ENCODE peak calls at places on chromosomes 3 and 15, in nine cellular contexts. Y is OCI-LY7, K is PC-3, B is neural progenitor cell, E is GM23248, I is hepatocyte, W is SK-N-SH, L is GM23338, C is HCT116. S is an unnamed sample. For H3K79me2, the result is how much of the 10 kb centered on the place peaks cover.

GRCh38 chr3:61809879-61810278 is 248.5 kb downstream of the PTPRG start:
- DNase-seq in Y (no peak), K (no peak), B (no peak), E (no peak), I (no peak), W (no peak), L (no peak), C (no peak), S (no peak)

GRCh38 chr3:41323455-41323854 is 124.2 kb downstream of the CTNNB1 start:
- DNase-seq in Y (no peak), K (no peak), B (no peak), E (no peak), I (no peak), W (no peak), L (no peak), C (no peak), S (no peak)

GRCh38 chr3:39318311-39318710 is 11.2 kb upstream of the CCR8 start:
- DNase-seq in Y (no peak), K (peak), B (no peak), E (no peak), I (no peak), W (no peak), L (no peak), C (no peak), S (no peak)

GRCh38 chr3:140913728-140914127 is 27.9 kb upstream of the SLC25A36 start:
- DNase-seq in Y (no peak), K (no peak), B (no peak), E (no peak), I (no peak), W (no peak), L (no peak), C (no peak), S (no peak)

GRCh38 chr3:189512039-189512438 is 119.2 kb upstream of the TP63 start:
- DNase-seq in Y (no peak), K (no peak), B (no peak), E (no peak), I (no peak), W (no peak), L (no peak), C (no peak), S (no peak)

GRCh38 chr3:30401971-30402370 is 204.4 kb upstream of the TGFBR2 start:
- DNase-seq in Y (no peak), K (no peak), B (no peak), E (peak), I (no peak), W (peak), L (no peak), C (no peak), S (no peak)

GRCh38 chr15:90801803-90802202 is 66.6 kb upstream of the FURIN start:
- DNase-seq in Y (no peak), K (no peak), B (no peak), E (no peak), I (no peak), W (no peak), L (no peak), C (no peak), S (no peak)

GRCh38 chr3:190325923-190326322 is 3.7 kb upstream of the CLDN1 start:
- DNase-seq in Y (no peak), K (no peak), B (no peak), E (peak), I (no peak), W (no peak), L (peak), C (no peak), S (no peak)

GRCh38 chr15:94075349-94075748 is 156.0 kb upstream of the MCTP2 start:
- DNase-seq in Y (no peak), K (no peak), B (no peak), E (peak), I (peak), W (peak), L (no peak), C (no peak), S (no peak)

GRCh38 chr3:27730774-27731659 is 8.9 kb upstream of the EOMES start:
- DNase-seq in Y (no peak), K (no peak), B (peak), E (peak), I (no peak), W (no peak), L (peak), C (no peak), S (no peak)

GRCh38 chr3:31770822-31771326 is 210.2 kb downstream of the OSBPL10 start:
- DNase-seq in Y (no peak), K (peak), B (no peak), E (peak), I (no peak), W (no peak), L (no peak), C (no peak), S (no peak)

GRCh38 chr15:40098489-40099261 is 10.0 kb downstream of the BMF start:
- DNase-seq in Y (peak), K (peak), B (no peak), E (peak), I (peak), W (peak), L (peak), C (no peak), S (peak)

GRCh38 chr15:71342658-71343057 is 227.4 kb downstream of the THSD4 start:
- DNase-seq in Y (no peak), K (no peak), B (no peak), E (no peak), I (no peak), W (no peak), L (no peak), C (no peak), S (no peak)

GRCh38 chr3:116005404-116005803 is 382.1 kb downstream of the GAP43 start:
- DNase-seq in Y (no peak), K (peak), B (no peak), E (peak), I (peak), W (no peak), L (no peak), C (no peak), S (no peak)

GRCh38 chr15:73628976-73629854 is 4.0 kb downstream of the NPTN start:
- DNase-seq in Y (no peak), K (peak), B (no peak), E (peak), I (no peak), W (peak), L (no peak), C (no peak), S (no peak)

GRCh38 chr3:44981751-44982150 is 5.7 kb downstream of the EXOSC7 start:
- DNase-seq in Y (no peak), K (no peak), B (no peak), E (no peak), I (no peak), W (no peak), L (no peak), C (no peak), S (no peak)

GRCh38 chr3:99365979-99366378 is 272.4 kb upstream of the COL8A1 start:
- DNase-seq in Y (no peak), K (peak), B (no peak), E (no peak), I (no peak), W (no peak), L (no peak), C (no peak), S (no peak)

GRCh38 chr3:39718674-39719595 is 90.5 kb upstream of the MYRIP start:
- DNase-seq in Y (no peak), K (no peak), B (no peak), E (peak), I (no peak), W (no peak), L (no peak), C (no peak), S (no peak)

GRCh38 chr3:100149713-100150112 is 35.4 kb upstream of the FILIP1L start:
- DNase-seq in Y (no peak), K (no peak), B (no peak), E (no peak), I (no peak), W (no peak), L (no peak), C (no peak), S (no peak)

GRCh38 chr15:98419173-98419814 is 229.0 kb upstream of the IGF1R start:
- DNase-seq in Y (no peak), K (no peak), B (no peak), E (no peak), I (no peak), W (no peak), L (no peak), C (no peak), S (no peak)

GRCh38 chr3:184338538-184338945 is 1.1 kb downstream of the FAM131A start:
- DNase-seq in Y (no peak), K (no peak), B (peak), E (peak), I (peak), W (peak), L (peak), C (no peak), S (no peak)

GRCh38 chr3:23950303-23950702 is 5.2 kb downstream of the NR1D2 start:
- DNase-seq in Y (peak), K (no peak), B (no peak), E (no peak), I (no peak), W (no peak), L (no peak), C (no peak), S (peak)

GRCh38 chr3:23948761-23949160 is 3.7 kb downstream of the NR1D2 start:
- DNase-seq in Y (no peak), K (peak), B (no peak), E (peak), I (no peak), W (no peak), L (no peak), C (no peak), S (no peak)

GRCh38 chr3:23945903-23946751 is 1.0 kb downstream of the NR1D2 start:
- DNase-seq in Y (peak), K (peak), B (peak), E (peak), I (peak), W (peak), L (peak), C (peak), S (peak)

GRCh38 chr3:23952646-23953045 is 7.6 kb downstream of the NR1D2 start:
- DNase-seq in Y (peak), K (no peak), B (no peak), E (no peak), I (no peak), W (no peak), L (no peak), C (no peak), S (no peak)

DNA sequence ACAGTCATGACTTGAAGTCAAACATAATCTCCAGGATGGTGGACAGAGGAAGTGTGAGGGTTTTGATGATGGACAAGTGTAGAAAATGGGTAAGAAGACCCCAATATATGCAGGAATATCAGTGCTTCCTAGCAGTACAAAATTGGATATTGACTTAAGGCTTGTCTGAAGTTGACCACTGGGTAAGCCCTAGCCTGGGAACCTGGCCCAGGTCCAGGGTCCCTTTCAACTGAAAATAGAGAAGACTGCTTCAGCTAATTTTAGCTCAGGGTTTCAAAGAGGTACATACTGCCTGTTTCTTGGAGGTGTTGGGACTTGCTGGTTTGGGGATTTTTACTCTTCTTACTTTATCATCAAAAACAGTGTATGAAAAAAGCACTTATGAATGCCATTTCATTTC is 4.7 kb downstream of the NR1D2 start:
- DNase-seq in Y (no peak), K (peak), B (no peak), E (no peak), I (peak), W (no peak), L (no peak), C (no peak), S (peak)
- H3K79me2 ChIP-seq in Y (under half), K (half or more), B (half or more), E (half or more), I (half or more), W (half or more), L (half or more), C (half or more), S (half or more)

DNA sequence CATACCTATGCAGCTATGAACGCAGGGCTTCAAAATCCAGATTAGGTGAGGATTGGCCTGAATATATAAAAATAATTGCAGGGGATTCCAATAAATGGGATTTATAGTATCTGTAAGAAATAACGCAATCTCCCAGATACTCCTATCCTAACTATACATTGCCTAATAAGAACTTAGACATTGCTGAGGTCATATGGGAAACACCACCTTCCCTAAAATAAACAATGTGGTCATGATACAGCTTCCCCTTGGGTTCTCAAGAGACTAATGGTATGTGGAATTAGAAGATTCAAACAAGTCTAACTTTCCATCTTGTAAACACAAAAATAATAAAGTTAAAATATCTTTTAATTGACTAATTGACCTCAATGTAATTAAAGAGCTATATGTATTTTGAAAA is 28.2 kb downstream of the UBE3A start:
- DNase-seq in Y (no peak), K (no peak), B (no peak), E (no peak), I (no peak), W (no peak), L (no peak), C (no peak), S (no peak)
- TF ChIP-seq EZH2phosphoT487 in Y (no peak), K (no peak), B (no peak), E (no peak), I (no peak), W (no peak), L (no peak), C (no peak), S (no peak)

DNA sequence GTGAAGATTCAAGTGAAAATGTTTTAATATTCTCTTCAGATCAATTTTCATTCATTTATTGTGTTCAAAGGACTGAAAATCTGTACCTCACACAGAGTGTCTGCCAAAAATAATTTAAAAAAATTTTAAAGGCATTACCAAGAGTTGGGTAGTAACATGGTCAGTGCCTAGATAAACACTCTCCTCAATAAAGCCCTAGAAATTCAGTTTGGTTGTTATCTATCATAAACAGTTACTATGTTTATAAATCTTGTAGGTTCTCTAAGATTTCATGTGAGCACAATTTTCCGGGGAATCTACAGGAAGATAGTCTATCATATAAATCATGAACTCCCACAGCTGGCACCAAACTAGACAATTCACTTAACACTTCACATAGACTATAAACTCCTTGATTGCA is 128.6 kb downstream of the GSK3B start:
- DNase-seq in Y (no peak), K (no peak), B (no peak), E (no peak), I (no peak), W (no peak), L (no peak), C (no peak), S (no peak)
- H3K79me2 ChIP-seq in Y (under half), K (half or more), B (half or more), E (half or more), I (half or more), W (half or more), L (half or more), C (half or more), S (half or more)

GRCh38 chr3:175591375-175591774 is 732.2 kb downstream of the NAALADL2 start:
- DNase-seq in Y (no peak), K (no peak), B (no peak), E (no peak), I (no peak), W (no peak), L (no peak), C (no peak), S (no peak)

GRCh38 chr3:175585898-175586297 is 726.8 kb downstream of the NAALADL2 start:
- DNase-seq in Y (no peak), K (peak), B (no peak), E (peak), I (no peak), W (no peak), L (no peak), C (peak), S (no peak)

GRCh38 chr3:175590745-175591144 is 731.6 kb downstream of the NAALADL2 start:
- DNase-seq in Y (no peak), K (no peak), B (no peak), E (no peak), I (no peak), W (no peak), L (no peak), C (no peak), S (no peak)
- TF ChIP-seq EZH2phosphoT487 in Y (no peak), K (no peak), B (no peak), E (no peak), I (no peak), W (no peak), L (no peak), C (no peak), S (no peak)

GRCh38 chr3:48016336-48016973 is at the start of gene MAP4:
- DNase-seq in Y (no peak), K (no peak), B (no peak), E (peak), I (no peak), W (no peak), L (no peak), C (no peak), S (no peak)

GRCh38 chr3:48014358-48014757 is 1.9 kb downstream of the MAP4 start:
- DNase-seq in Y (no peak), K (no peak), B (no peak), E (peak), I (no peak), W (no peak), L (no peak), C (no peak), S (no peak)

GRCh38 chr3:48012659-48013058 is 3.6 kb downstream of the MAP4 start:
- DNase-seq in Y (no peak), K (no peak), B (no peak), E (peak), I (no peak), W (no peak), L (no peak), C (no peak), S (no peak)

GRCh38 chr3:48013288-48013980 is 2.8 kb downstream of the MAP4 start:
- DNase-seq in Y (no peak), K (peak), B (peak), E (peak), I (peak), W (no peak), L (no peak), C (peak), S (no peak)

DNA sequence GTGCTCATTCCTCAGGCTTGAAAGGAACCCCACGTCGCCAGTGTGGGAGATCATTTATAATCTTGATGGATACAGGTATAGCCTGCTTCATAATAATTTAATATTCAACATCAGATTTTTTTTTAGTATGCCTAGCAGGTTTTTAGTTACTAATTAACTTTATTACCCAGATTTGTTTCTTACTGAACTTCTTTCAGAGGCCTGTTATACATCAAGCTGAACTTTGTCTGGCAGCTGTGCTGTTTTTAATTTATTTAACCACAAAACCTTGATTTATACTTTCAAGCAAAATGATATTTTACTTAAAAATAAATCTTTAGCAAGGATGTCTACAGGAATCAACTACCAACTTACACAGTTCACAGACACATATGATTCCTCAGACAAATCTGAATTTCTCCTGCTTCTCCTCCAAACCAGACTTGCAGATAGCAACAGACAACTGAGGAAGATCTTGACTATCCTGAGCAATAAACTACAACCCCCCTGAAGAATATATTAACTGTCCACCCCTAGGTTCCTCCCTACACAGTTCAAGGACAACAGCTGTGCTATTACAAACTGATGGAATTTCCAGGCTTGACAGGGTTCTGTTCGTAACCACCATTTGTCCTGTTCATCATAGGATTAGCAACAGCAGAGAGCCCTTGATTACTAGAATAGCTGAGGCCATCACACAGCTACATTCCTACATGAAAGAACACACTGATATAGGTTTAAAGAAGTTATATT is 599 bp downstream of the MAP4 start:
- DNase-seq in Y (no peak), K (no peak), B (peak), E (peak), I (no peak), W (no peak), L (no peak), C (no peak), S (no peak)
- H3K79me2 ChIP-seq in Y (under half), K (half or more), B (half or more), E (half or more), I (half or more), W (half or more), L (half or more), C (half or more), S (under half)

GRCh38 chr3:187927565-187927964 is 182.3 kb upstream of the BCL6 start:
- DNase-seq in Y (no peak), K (no peak), B (no peak), E (no peak), I (no peak), W (no peak), L (no peak), C (no peak), S (no peak)

GRCh38 chr3:187931111-187931510 is 185.8 kb upstream of the BCL6 start:
- DNase-seq in Y (no peak), K (no peak), B (no peak), E (no peak), I (no peak), W (no peak), L (no peak), C (no peak), S (no peak)

GRCh38 chr3:187929115-187929828 is 184.0 kb upstream of the BCL6 start:
- DNase-seq in Y (no peak), K (no peak), B (no peak), E (no peak), I (no peak), W (no peak), L (no peak), C (no peak), S (no peak)

GRCh38 chr3:187931770-187932278 is 186.6 kb upstream of the BCL6 start:
- DNase-seq in Y (no peak), K (no peak), B (no peak), E (no peak), I (no peak), W (no peak), L (no peak), C (no peak), S (no peak)

DNA sequence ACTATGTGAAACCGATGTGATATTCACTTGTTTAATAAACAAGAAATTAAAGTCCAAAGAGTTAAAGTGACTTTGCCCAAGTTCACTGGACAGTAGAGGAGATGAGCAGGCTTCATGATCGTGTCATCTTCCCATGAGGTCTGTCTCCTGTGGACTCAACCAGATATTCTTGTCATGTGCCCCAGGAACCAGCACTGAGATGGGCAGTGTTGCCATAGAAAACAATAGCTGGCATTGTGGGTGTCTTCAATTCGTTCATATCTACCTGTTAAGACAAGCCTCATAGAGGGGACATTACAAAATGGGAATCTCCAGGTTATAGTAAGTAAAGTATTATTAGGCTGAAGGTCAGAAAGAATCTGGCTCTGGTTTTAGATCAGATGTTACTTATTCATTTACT is 184.8 kb upstream of the BCL6 start:
- DNase-seq in Y (no peak), K (no peak), B (no peak), E (no peak), I (no peak), W (no peak), L (no peak), C (no peak), S (no peak)
- TF ChIP-seq EZH2phosphoT487 in Y (no peak), K (no peak), B (no peak), E (no peak), I (no peak), W (no peak), L (no peak), C (no peak), S (no peak)

GRCh38 chr15:80745888-80746287 is 33.3 kb upstream of the CEMIP start:
- DNase-seq in Y (no peak), K (no peak), B (no peak), E (no peak), I (no peak), W (no peak), L (no peak), C (no peak), S (no peak)
- H3K79me2 ChIP-seq in Y (under half), K (half or more), B (under half), E (half or more), I (half or more), W (under half), L (under half), C (half or more), S (under half)